ENCODE peak calls at places on chromosomes 5 and 9, in ten cellular contexts. T is BJ; L is amniotic stem cell; P is SW 1271; C is HTR-8/SVneo; U is AG04450; A is fibroblast of mammary gland; D is NCI-H774; F is stimulated activated naive CD8-positive, alpha-beta T cell treated with anti-CD3 and anti-CD28 coated beads, Interleukin-15, Interleukin-2, amounts not matched to agents 100 U/mL and 50 U/mL, for 24 hours; M is NCI-H2081. H is an unnamed sample.

GRCh38 chr5:111948517-111948916 is 191.5 kb upstream of the NREP start:
- DNase-seq in T (peak), L (peak), P (peak), C (no peak), U (peak), A (peak), D (no peak), F (no peak), M (no peak), H (no peak)

GRCh38 chr9:23659346-23660006 is 166.6 kb downstream of the ELAVL2 start:
- DNase-seq in T (no peak), L (no peak), P (no peak), C (no peak), U (no peak), A (no peak), D (no peak), F (no peak), M (no peak), H (no peak)

GRCh38 chr5:35345222-35345621 is 114.9 kb upstream of the PRLR start:
- DNase-seq in T (no peak), L (no peak), P (no peak), C (no peak), U (no peak), A (peak), D (no peak), F (no peak), M (no peak), H (peak)

GRCh38 chr9:123282343-123283047 is 14.1 kb upstream of the STRBP start:
- DNase-seq in T (no peak), L (no peak), P (no peak), C (no peak), U (no peak), A (peak), D (peak), F (no peak), M (peak), H (no peak)

GRCh38 chr9:111898331-111899096 is 1.9 kb downstream of the UGCG start:
- DNase-seq in T (no peak), L (no peak), P (peak), C (no peak), U (no peak), A (no peak), D (no peak), F (no peak), M (no peak), H (no peak)

GRCh38 chr5:142740903-142741302 is 29.3 kb upstream of the ARHGAP26 start:
- DNase-seq in T (peak), L (no peak), P (no peak), C (no peak), U (no peak), A (peak), D (no peak), F (no peak), M (no peak), H (no peak)

GRCh38 chr9:10252174-10252573 is 360.6 kb downstream of the PTPRD start:
- DNase-seq in T (no peak), L (no peak), P (no peak), C (no peak), U (no peak), A (peak), D (no peak), F (no peak), M (no peak), H (no peak)

GRCh38 chr9:89525673-89526374 is 27.9 kb upstream of the SEMA4D start:
- DNase-seq in T (no peak), L (no peak), P (no peak), C (no peak), U (no peak), A (no peak), D (no peak), F (no peak), M (no peak), H (no peak)

GRCh38 chr9:104280216-104280585 is 186.1 kb downstream of the SMC2 start:
- DNase-seq in T (no peak), L (no peak), P (no peak), C (no peak), U (no peak), A (no peak), D (no peak), F (no peak), M (no peak), H (no peak)

GRCh38 chr9:113313276-113313675 is 10.1 kb upstream of the RNF183 start:
- DNase-seq in T (no peak), L (no peak), P (no peak), C (no peak), U (no peak), A (no peak), D (no peak), F (no peak), M (no peak), H (peak)

GRCh38 chr5:56123531-56124243 is 109.4 kb downstream of the ANKRD55 start:
- DNase-seq in T (peak), L (peak), P (peak), C (peak), U (peak), A (peak), D (no peak), F (no peak), M (no peak), H (peak)

GRCh38 chr5:160922311-160922710 is 70.3 kb upstream of the ATP10B start:
- DNase-seq in T (no peak), L (no peak), P (no peak), C (no peak), U (no peak), A (no peak), D (no peak), F (no peak), M (no peak), H (no peak)

GRCh38 chr9:16532681-16533450 is 337.6 kb downstream of the BNC2 start:
- DNase-seq in T (no peak), L (no peak), P (no peak), C (no peak), U (peak), A (peak), D (no peak), F (no peak), M (no peak), H (no peak)

GRCh38 chr5:119878712-119879111 is 249.4 kb downstream of the FAM170A start:
- DNase-seq in T (no peak), L (no peak), P (no peak), C (no peak), U (no peak), A (no peak), D (no peak), F (no peak), M (peak), H (peak)

GRCh38 chr9:122040573-122041242 is 52.4 kb downstream of the TTLL11 start:
- DNase-seq in T (no peak), L (no peak), P (no peak), C (no peak), U (no peak), A (no peak), D (no peak), F (no peak), M (no peak), H (no peak)

GRCh38 chr5:140258873-140259272 is 44.0 kb downstream of the PFDN1 start:
- DNase-seq in T (no peak), L (no peak), P (no peak), C (no peak), U (no peak), A (no peak), D (no peak), F (no peak), M (no peak), H (no peak)

GRCh38 chr9:22098636-22099332 is 89.7 kb upstream of the CDKN2B start:
- DNase-seq in T (no peak), L (no peak), P (no peak), C (no peak), U (no peak), A (peak), D (no peak), F (no peak), M (no peak), H (no peak)

GRCh38 chr9:14344846-14345585 is 31.1 kb upstream of the NFIB start:
- DNase-seq in T (no peak), L (no peak), P (no peak), C (no peak), U (no peak), A (no peak), D (no peak), F (no peak), M (peak), H (no peak)